ENCODE peak calls at places on chromosomes 2 and 18, in ten cellular contexts. I is HFFc6, P is HT1080, Y is amniotic epithelial cell, D is sciatic nerve, K is NCI-H1092 treated with DMSO at 0.1 percent for 48 hours, C is amniotic stem cell, X is right cardiac atrium, A is hypothalamus, V is iris pigment epithelial cell. U is an unnamed sample.

GRCh38 chr2:32357545-32358482 is 991 bp downstream of the BIRC6 start:
- DNase-seq in Y (peak), A (peak), V (peak), C (no peak), K (peak), D (peak), I (peak), X (no peak), P (peak), U (peak)

GRCh38 chr2:16546128-16546754 is 119.4 kb downstream of the CYRIA start:
- DNase-seq in V (peak), A (no peak), I (no peak), P (peak), C (no peak), D (no peak), K (no peak), X (peak), Y (no peak), U (peak)

GRCh38 chr2:9656270-9656766 is 25.5 kb upstream of the YWHAQ start:
- DNase-seq in D (no peak), K (no peak), I (peak), Y (peak), A (no peak), V (peak), X (no peak), P (peak), C (peak), U (peak)

GRCh38 chr2:207126724-207127314 is 38.9 kb downstream of the KLF7 start:
- DNase-seq in C (no peak), X (no peak), P (peak), Y (peak), D (no peak), K (no peak), A (no peak), I (no peak), V (peak), U (no peak)

GRCh38 chr2:178584666-178585065 is 104.4 kb downstream of the PLEKHA3 start:
- DNase-seq in C (no peak), P (no peak), A (no peak), Y (no peak), I (no peak), V (no peak), D (no peak), K (no peak), X (no peak), U (no peak)

GRCh38 chr2:239303711-239304532 is 96.9 kb downstream of the HDAC4 start:
- DNase-seq in P (no peak), D (peak), A (no peak), I (no peak), X (no peak), V (no peak), Y (no peak), K (no peak), C (no peak), U (no peak)

GRCh38 chr2:175167792-175168563 is at the start of gene ATF2:
- DNase-seq in D (peak), Y (peak), V (peak), P (peak), K (peak), C (peak), I (peak), X (peak), A (peak), U (peak)

GRCh38 chr2:95004702-95005101 is 20.8 kb upstream of the MAL start:
- DNase-seq in D (no peak), P (no peak), X (no peak), A (no peak), Y (no peak), C (no peak), V (no peak), I (no peak), K (no peak), U (no peak)

GRCh38 chr2:88606371-88607030 is 20.8 kb downstream of the EIF2AK3 start:
- DNase-seq in I (no peak), V (no peak), D (no peak), P (no peak), A (no peak), Y (no peak), K (no peak), X (no peak), C (no peak), U (no peak)

GRCh38 chr2:189177441-189177840 is 2.1 kb downstream of the COL5A2 start:
- DNase-seq in A (no peak), D (no peak), V (no peak), Y (no peak), C (no peak), I (no peak), P (no peak), K (no peak), X (no peak), U (no peak)

GRCh38 chr2:237208373-237209045 is 122.8 kb downstream of the COPS8 start:
- DNase-seq in C (peak), K (no peak), V (peak), P (no peak), X (no peak), I (peak), A (no peak), Y (peak), D (no peak), U (no peak)

GRCh38 chr18:48657446-48658120 is 118.8 kb downstream of the CTIF start:
- DNase-seq in V (peak), Y (peak), X (no peak), I (no peak), P (no peak), K (no peak), A (no peak), D (no peak), C (no peak), U (no peak)

GRCh38 chr2:128545829-128546228 is 227.2 kb upstream of the HS6ST1 start:
- DNase-seq in Y (no peak), X (no peak), I (no peak), P (no peak), K (no peak), C (no peak), D (no peak), V (no peak), A (no peak), U (no peak)

GRCh38 chr2:150388289-150388625 is 99.2 kb downstream of the RND3 start:
- DNase-seq in V (no peak), C (no peak), D (no peak), I (no peak), A (no peak), K (no peak), X (no peak), Y (peak), P (no peak), U (no peak)

GRCh38 chr2:109467701-109468100 is 146.1 kb downstream of the SEPTIN10 start:
- DNase-seq in D (peak), I (no peak), P (no peak), X (peak), A (no peak), C (no peak), K (no peak), V (no peak), Y (no peak), U (no peak)

GRCh38 chr2:24822049-24822706 is 29.0 kb downstream of the CENPO start:
- DNase-seq in X (no peak), C (no peak), A (no peak), V (no peak), Y (no peak), I (no peak), K (no peak), D (peak), P (no peak), U (no peak)

GRCh38 chr2:127674241-127675209 is 805 bp downstream of the LIMS2 start:
- DNase-seq in X (peak), C (no peak), Y (no peak), P (no peak), A (no peak), I (no peak), K (no peak), D (peak), V (no peak), U (no peak)

U was measured in Caki2.